ENCODE peak calls at places on chromosomes 16 and 17, in nine cellular contexts. W is globus pallidus; B is fibroblast of villous mesenchyme; T is NCI-H774; H is colonic mucosa; O is activated T-cell treated with anti-CD3 and anti-CD28 coated beads, Interleukin-2, amount 50 U/mL, for 24 hours; U is choroid plexus epithelial cell; F is HT-29; K is A172. C is an unnamed sample.

GRCh38 chr16:641326-642188 is at the start of gene MCRIP2:
- DNase-seq in W (peak), B (peak), T (peak), H (peak), O (peak), U (peak), F (peak), K (peak), C (peak)

GRCh38 chr17:10069301-10069700 is 129.1 kb downstream of the GAS7 start:
- DNase-seq in W (no peak), B (peak), T (no peak), H (no peak), O (no peak), U (no peak), F (no peak), K (no peak), C (no peak)

GRCh38 chr16:4614571-4615388 is at the start of gene UBALD1:
- DNase-seq in W (peak), B (peak), T (peak), H (peak), O (peak), U (peak), F (peak), K (peak), C (peak)

GRCh38 chr17:1398900-1399299 is 1.1 kb downstream of the YWHAE start:
- DNase-seq in W (no peak), B (no peak), T (no peak), H (peak), O (no peak), U (peak), F (peak), K (peak), C (peak)

GRCh38 chr17:37527249-37527851 is 37.7 kb downstream of the DUSP14 start:
- DNase-seq in W (peak), B (peak), T (peak), H (peak), O (no peak), U (peak), F (peak), K (peak), C (peak)

GRCh38 chr17:75550139-75550465 is 24.6 kb downstream of the LLGL2 start:
- DNase-seq in W (no peak), B (no peak), T (no peak), H (no peak), O (no peak), U (no peak), F (no peak), K (no peak), C (no peak)

GRCh38 chr17:82281502-82282238 is 8.2 kb upstream of the CSNK1D start:
- DNase-seq in W (no peak), B (no peak), T (no peak), H (no peak), O (peak), U (no peak), F (peak), K (peak), C (peak)

GRCh38 chr16:55501549-55502322 is 7.1 kb upstream of the LPCAT2 start:
- DNase-seq in W (no peak), B (no peak), T (no peak), H (peak), O (no peak), U (no peak), F (peak), K (no peak), C (peak)

GRCh38 chr16:86379505-86379846 is 130.9 kb upstream of the FOXF1 start:
- DNase-seq in W (no peak), B (peak), T (no peak), H (no peak), O (no peak), U (no peak), F (no peak), K (peak), C (peak)

GRCh38 chr17:50203086-50203485 is 1.7 kb upstream of the COL1A1 start:
- DNase-seq in W (no peak), B (peak), T (no peak), H (no peak), O (no peak), U (no peak), F (no peak), K (no peak), C (peak)

GRCh38 chr17:68776451-68776850 is 175.3 kb upstream of the FAM20A start:
- DNase-seq in W (no peak), B (no peak), T (no peak), H (no peak), O (no peak), U (peak), F (no peak), K (no peak), C (no peak)

GRCh38 chr17:31371511-31372097 is 19.9 kb upstream of the RAB11FIP4 start:
- DNase-seq in W (peak), B (peak), T (no peak), H (no peak), O (no peak), U (peak), F (no peak), K (peak), C (peak)

GRCh38 chr16:88662222-88662842 is 559 bp downstream of the MVD start:
- DNase-seq in W (no peak), B (no peak), T (no peak), H (peak), O (peak), U (no peak), F (no peak), K (no peak), C (no peak)

GRCh38 chr17:82871056-82871775 is 31.4 kb upstream of the ZNF750 start:
- DNase-seq in W (no peak), B (no peak), T (no peak), H (no peak), O (no peak), U (no peak), F (no peak), K (no peak), C (no peak)

GRCh38 chr17:63516910-63517824 is 6.0 kb upstream of the KCNH6 start:
- DNase-seq in W (no peak), B (peak), T (no peak), H (no peak), O (peak), U (peak), F (no peak), K (peak), C (peak)

GRCh38 chr17:79819085-79819484 is 20.2 kb downstream of the CBX4 start:
- DNase-seq in W (no peak), B (no peak), T (no peak), H (no peak), O (no peak), U (no peak), F (no peak), K (no peak), C (no peak)

GRCh38 chr16:10828851-10829331 is 10.3 kb upstream of the TVP23A start:
- DNase-seq in W (peak), B (peak), T (peak), H (peak), O (no peak), U (peak), F (peak), K (peak), C (peak)

GRCh38 chr17:8806206-8807069 is 7.3 kb upstream of the MFSD6L start:
- DNase-seq in W (peak), B (no peak), T (no peak), H (no peak), O (no peak), U (no peak), F (no peak), K (no peak), C (no peak)

GRCh38 chr17:1966274-1967086 is 58.7 kb downstream of the RTN4RL1 start:
- DNase-seq in W (no peak), B (no peak), T (no peak), H (no peak), O (no peak), U (no peak), F (no peak), K (no peak), C (no peak)

GRCh38 chr17:81712468-81713003 is 452 bp downstream of the SLC25A10 start:
- DNase-seq in W (no peak), B (no peak), T (peak), H (peak), O (no peak), U (peak), F (peak), K (no peak), C (peak)

GRCh38 chr17:21452377-21453143 is 76.4 kb downstream of the KCNJ12 start:
- DNase-seq in W (peak), B (peak), T (no peak), H (peak), O (peak), U (peak), F (no peak), K (no peak), C (peak)

GRCh38 chr17:31388770-31389672 is 2.5 kb upstream of the RAB11FIP4 start:
- DNase-seq in W (peak), B (peak), T (no peak), H (no peak), O (peak), U (peak), F (peak), K (no peak), C (peak)

GRCh38 chr16:75256871-75257343 is 5.5 kb upstream of the BCAR1 start:
- DNase-seq in W (peak), B (peak), T (no peak), H (no peak), O (no peak), U (peak), F (no peak), K (peak), C (peak)

GRCh38 chr17:35981908-35982330 is 622 bp upstream of the CCL16 start:
- DNase-seq in W (no peak), B (no peak), T (no peak), H (no peak), O (no peak), U (no peak), F (peak), K (no peak), C (no peak)

GRCh38 chr16:56589141-56590039 is at the start of gene MT3:
- DNase-seq in W (peak), B (no peak), T (peak), H (peak), O (peak), U (no peak), F (no peak), K (no peak), C (peak)

GRCh38 chr17:48127371-48128051 is 19.9 kb downstream of the SNX11 start:
- DNase-seq in W (no peak), B (no peak), T (no peak), H (no peak), O (no peak), U (no peak), F (peak), K (peak), C (peak)

GRCh38 chr17:15920758-15921239 is 24.1 kb upstream of the ADORA2B start:
- DNase-seq in W (no peak), B (peak), T (no peak), H (no peak), O (no peak), U (peak), F (no peak), K (peak), C (peak)

GRCh38 chr16:31128711-31129567 is 6.6 kb downstream of the PRSS8 start:
- DNase-seq in W (peak), B (no peak), T (no peak), H (peak), O (no peak), U (no peak), F (peak), K (no peak), C (no peak)

GRCh38 chr17:79042421-79043190 is 18.6 kb downstream of the C1QTNF1 start:
- DNase-seq in W (no peak), B (peak), T (peak), H (peak), O (peak), U (peak), F (peak), K (peak), C (peak)

C was measured in Daoy.